ENCODE peak calls at places on chromosomes 11 and 22, in seven cellular contexts. O is kidney; K is IMR-90; B is A549; Y is lower lobe of right lung; H is CD8-positive, alpha-beta T cell; E is right atrium auricular region. U is an unnamed sample.

GRCh38 chr22:30144391-30144790 is 64.1 kb downstream of the HORMAD2 start:
- DNase-seq in B (no peak), E (no peak), Y (no peak), K (no peak), H (no peak), O (no peak), U (no peak)

GRCh38 chr11:6637871-6638270 is 17.7 kb downstream of the DCHS1 start:
- DNase-seq in B (no peak), Y (no peak), E (no peak), O (peak; percentile 64), H (no peak), K (peak; percentile 85), U (no peak)

GRCh38 chr11:68439355-68440065 is 21.0 kb upstream of the PPP6R3 start:
- DNase-seq in E (no peak), Y (no peak), K (no peak), O (no peak), B (no peak), H (no peak), U (no peak)

GRCh38 chr11:795638-796564 is 2.2 kb downstream of the SLC25A22 start:
- DNase-seq in E (peak; percentile 78), O (peak; percentile 93), B (no peak), Y (peak; percentile 90), K (peak; percentile 89), H (peak; percentile 73), U (peak; percentile 86)

GRCh38 chr11:33542921-33543320 is 157.7 kb downstream of the C11orf91 start:
- DNase-seq in H (peak; percentile 20), E (no peak), Y (peak; percentile 58), K (peak; percentile 40), O (no peak), B (peak; percentile 86), U (peak; percentile 69)

GRCh38 chr11:110311783-110312578 is 15.6 kb upstream of the RDX start:
- DNase-seq in H (no peak), B (no peak), E (no peak), O (no peak), Y (no peak), K (peak; percentile 75), U (peak; percentile 42)

GRCh38 chr11:65355776-65356393 is 1.3 kb downstream of the TIGD3 start:
- DNase-seq in K (peak; percentile 33), E (no peak), O (peak; percentile 84), Y (peak; percentile 56), H (no peak), B (no peak), U (no peak)

GRCh38 chr11:99814021-99814420 is 793.3 kb downstream of the CNTN5 start:
- DNase-seq in H (no peak), B (no peak), O (no peak), K (no peak), Y (no peak), E (no peak), U (no peak)

GRCh38 chr11:111598546-111598945 is 3.7 kb upstream of the SIK2 start:
- DNase-seq in B (no peak), H (no peak), Y (no peak), K (peak; percentile 83), O (no peak), E (no peak), U (no peak)

GRCh38 chr11:65575568-65576231 is at the start of gene EHBP1L1:
- DNase-seq in Y (peak; percentile 86), O (peak; percentile 90), K (peak; percentile 28), B (peak; percentile 68), H (peak; percentile 75), E (no peak), U (peak; percentile 87)

GRCh38 chr22:49943405-49943765 is 17.2 kb upstream of the PIM3 start:
- DNase-seq in O (no peak), B (no peak), E (no peak), K (no peak), H (no peak), Y (no peak), U (no peak)

GRCh38 chr11:117686711-117687110 is 110.3 kb downstream of the DSCAML1 start:
- DNase-seq in K (no peak), B (no peak), O (no peak), E (no peak), H (no peak), Y (no peak), U (no peak)

GRCh38 chr11:69700278-69701140 is 3.3 kb downstream of the FGF19 start:
- DNase-seq in Y (peak; percentile 72), H (no peak), K (peak; percentile 75), O (peak; percentile 92), E (no peak), B (peak; percentile 38), U (no peak)
- H3K4me3 ChIP-seq in Y (no peak overlapping the region), H (no peak overlapping the region), K (no peak overlapping the region), O (no peak overlapping the region), E (no peak overlapping the region), B (no peak overlapping the region), U (no peak overlapping the region)

DNA sequence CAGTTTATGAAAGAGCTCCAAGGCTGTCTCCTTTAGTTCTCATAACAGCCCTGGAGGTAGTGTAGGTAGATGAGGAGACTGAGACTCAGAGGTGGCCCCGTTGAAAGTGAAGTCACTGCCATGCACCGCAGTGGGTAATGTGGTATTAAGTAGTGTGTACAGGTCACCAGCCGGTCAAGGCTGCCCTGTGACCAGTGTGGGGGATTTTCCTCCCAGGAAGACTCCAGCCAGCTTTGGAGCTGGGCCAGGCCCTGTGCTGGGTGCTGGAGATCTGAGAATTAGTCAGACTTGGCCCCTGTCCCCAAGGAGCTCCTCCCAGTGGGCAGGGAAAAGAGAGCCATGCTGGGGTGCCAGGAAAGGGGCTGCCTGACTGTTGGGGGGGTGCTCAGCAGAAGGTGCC is 5.3 kb downstream of the OMP start:
- DNase-seq in Y (no peak), H (no peak), O (peak; percentile 92), B (peak; percentile 43), K (peak; percentile 95), E (no peak), U (no peak)
- TF ChIP-seq CTCF in Y (no peak), H (no peak), O (no peak), B (no peak), K (no peak), E (no peak), U (no peak)

DNA sequence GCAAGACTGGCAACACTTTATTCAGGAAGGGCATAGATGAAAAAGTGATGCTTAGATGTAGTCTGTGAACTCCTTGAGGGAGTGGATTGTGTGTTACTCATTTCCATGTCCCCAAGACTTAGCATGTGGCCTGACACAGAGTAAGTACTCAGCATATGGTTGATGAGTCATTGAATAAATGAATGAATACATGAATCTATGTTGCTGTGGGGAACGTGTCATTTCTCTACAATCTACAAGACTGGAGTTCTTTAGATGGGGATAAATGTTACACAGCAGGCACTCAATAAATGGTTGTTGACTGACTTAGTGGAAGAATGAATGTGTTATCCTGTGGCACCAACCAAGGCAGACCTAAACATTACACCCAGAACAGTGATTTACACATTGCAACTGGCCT is 17.9 kb downstream of the BPIFC start:
- DNase-seq in O (no peak), Y (no peak), E (no peak), H (no peak), B (no peak), K (peak; percentile 4), U (no peak)
- H3K4me3 ChIP-seq in O (no peak overlapping the region), Y (no peak overlapping the region), E (no peak overlapping the region), H (no peak overlapping the region), B (no peak overlapping the region), K (no peak overlapping the region), U (no peak overlapping the region)

GRCh38 chr22:25051983-25052710 is 99.6 kb downstream of the KIAA1671 start:
- DNase-seq in O (no peak), B (no peak), E (no peak), H (no peak), K (no peak), Y (no peak), U (no peak)

GRCh38 chr22:25048659-25049657 is 96.4 kb downstream of the KIAA1671 start:
- DNase-seq in O (peak; percentile 76), B (peak; percentile 64), Y (peak; percentile 72), K (peak; percentile 23), H (peak; percentile 78), E (peak; percentile 69), U (peak; percentile 69)

GRCh38 chr22:25050566-25050965 is 98.0 kb downstream of the KIAA1671 start:
- DNase-seq in O (no peak), K (no peak), E (no peak), H (no peak), B (no peak), Y (no peak), U (no peak)

GRCh38 chr22:25049770-25050169 is 97.3 kb downstream of the KIAA1671 start:
- DNase-seq in E (no peak), H (no peak), Y (no peak), B (no peak), O (no peak), K (no peak), U (no peak)

GRCh38 chr22:25051073-25051472 is 98.6 kb downstream of the KIAA1671 start:
- DNase-seq in H (no peak), O (no peak), E (no peak), B (no peak), K (no peak), Y (no peak), U (peak; percentile 14)
- TF ChIP-seq CTCF in H (peak; percentile 24), O (peak; percentile 3), E (no peak), B (no peak), K (peak; percentile 6), Y (peak; percentile 28), U (peak; percentile 46)

GRCh38 chr11:103904324-103904667 is 132.1 kb upstream of the DDI1 start:
- DNase-seq in H (no peak), E (no peak), B (no peak), O (no peak), K (no peak), Y (no peak), U (peak; percentile 82)
- H3K4me3 ChIP-seq in H (no peak overlapping the region), E (no peak overlapping the region), B (no peak overlapping the region), O (no peak overlapping the region), K (no peak overlapping the region), Y (no peak overlapping the region), U (no peak overlapping the region)

GRCh38 chr22:32044477-32044876 is 1.4 kb downstream of the SLC5A1 start:
- DNase-seq in B (no peak), K (no peak), Y (no peak), H (no peak), E (no peak), O (no peak), U (no peak)

GRCh38 chr22:32052259-32052658 is 9.2 kb downstream of the SLC5A1 start:
- DNase-seq in O (no peak), E (no peak), H (no peak), B (no peak), K (no peak), Y (no peak), U (no peak)

GRCh38 chr22:32044913-32045312 is 1.9 kb downstream of the SLC5A1 start:
- DNase-seq in Y (no peak), O (no peak), E (no peak), B (no peak), K (no peak), H (no peak), U (no peak)

GRCh38 chr22:32050678-32051515 is 7.8 kb downstream of the SLC5A1 start:
- DNase-seq in O (peak; percentile 72), K (peak; percentile 79), H (peak; percentile 22), E (peak; percentile 67), Y (no peak), B (peak; percentile 40), U (peak; percentile 75)

DNA sequence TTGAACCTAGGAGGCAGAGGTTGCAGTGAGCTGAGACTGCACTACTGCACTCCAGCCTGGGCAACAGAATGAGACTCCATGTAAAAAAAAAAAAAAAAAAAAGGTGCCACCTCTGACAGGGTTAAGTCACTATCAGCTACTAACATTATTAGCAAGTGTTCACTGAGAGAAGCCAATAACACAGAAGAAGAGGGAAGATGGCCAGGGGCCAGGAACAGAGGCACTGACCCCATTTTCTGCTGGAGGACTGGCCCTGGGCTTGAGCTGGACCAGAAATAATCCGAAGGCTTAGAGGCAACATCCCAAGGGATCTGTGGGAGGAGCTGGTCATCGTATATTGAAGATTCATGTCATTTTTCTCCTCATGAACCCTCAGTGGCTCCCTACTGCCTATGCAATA is 5.0 kb downstream of the SLC5A1 start:
- DNase-seq in Y (no peak), K (no peak), E (no peak), B (no peak), H (no peak), O (no peak), U (no peak)
- TF ChIP-seq CTCF in Y (no peak), K (no peak), E (no peak), B (no peak), H (no peak), O (no peak), U (no peak)